ENCODE peak calls at places on chromosomes 6 and 20, in four cellular contexts. H is A549, V is WTC11, D is K562. J is an unnamed sample.

GRCh38 chr6:70706491-70707123 is 38.9 kb downstream of the SMAP1 start:
- DNase-seq in H (peak), V (no peak), D (peak), J (peak)

GRCh38 chr20:3374296-3374695 is 33.2 kb downstream of the DNAAF9 start:
- DNase-seq in V (no peak), H (no peak), D (no peak), J (no peak)

GRCh38 chr6:110356778-110357177 is 1.4 kb downstream of the METTL24 start:
- DNase-seq in H (no peak), V (no peak), D (no peak), J (no peak)

GRCh38 chr6:45613678-45614077 is 235.9 kb upstream of the SUPT3H start:
- DNase-seq in V (no peak), H (no peak), D (no peak), J (no peak)

GRCh38 chr6:48904809-48905208 is 558.2 kb downstream of the MMUT start:
- DNase-seq in H (no peak), D (no peak), V (no peak), J (no peak)

GRCh38 chr20:62366370-62367135 is 559 bp downstream of the LAMA5 start:
- DNase-seq in H (peak), V (peak), D (peak), J (peak)

GRCh38 chr6:75143186-75143585 is 62.7 kb downstream of the COL12A1 start:
- DNase-seq in H (no peak), D (no peak), V (no peak), J (no peak)

GRCh38 chr6:12335717-12336116 is 45.6 kb downstream of the EDN1 start:
- DNase-seq in V (no peak), H (peak), D (no peak), J (no peak)

GRCh38 chr6:144659735-144660246 is 374.7 kb downstream of the UTRN start:
- DNase-seq in D (no peak), H (no peak), V (no peak), J (no peak)

GRCh38 chr6:18148304-18149025 is 6.4 kb downstream of the TPMT start:
- DNase-seq in D (no peak), V (no peak), H (peak), J (no peak)

GRCh38 chr6:100559859-100560258 is 95.1 kb upstream of the SIM1 start:
- DNase-seq in D (no peak), H (no peak), V (no peak), J (no peak)

GRCh38 chr6:33189164-33189563 is 3.1 kb downstream of the COL11A2 start:
- DNase-seq in V (no peak), H (no peak), D (no peak), J (no peak)
- TF ChIP-seq NR3C1 in V (no peak), H (no peak), D (no peak), J (no peak)

GRCh38 chr6:170025341-170026271 is 265.3 kb downstream of the DLL1 start:
- DNase-seq in D (no peak), V (no peak), H (no peak), J (no peak)

GRCh38 chr6:170026272-170027110 is 264.4 kb downstream of the DLL1 start:
- DNase-seq in H (no peak), V (no peak), D (no peak), J (no peak)

GRCh38 chr6:170023620-170024521 is 267.0 kb downstream of the DLL1 start:
- DNase-seq in D (no peak), H (no peak), V (no peak), J (no peak)

GRCh38 chr6:170022827-170023619 is 267.9 kb downstream of the DLL1 start:
- DNase-seq in H (no peak), D (no peak), V (peak), J (no peak)

GRCh38 chr6:170024940-170025339 is 265.9 kb downstream of the DLL1 start:
- DNase-seq in D (no peak), H (no peak), V (no peak), J (no peak)
- TF ChIP-seq NR3C1 in D (no peak), H (no peak), V (no peak), J (no peak)

GRCh38 chr6:25492951-25493350 is 159.1 kb upstream of the SCGN start:
- DNase-seq in D (no peak), H (no peak), V (no peak), J (no peak)

GRCh38 chr6:25488156-25488555 is 163.9 kb upstream of the SCGN start:
- DNase-seq in V (no peak), D (no peak), H (no peak), J (no peak)

GRCh38 chr6:25487012-25487411 is 165.0 kb upstream of the SCGN start:
- DNase-seq in V (no peak), D (no peak), H (no peak), J (no peak)

GRCh38 chr6:25489399-25489798 is 162.6 kb upstream of the SCGN start:
- DNase-seq in H (no peak), V (no peak), D (no peak), J (no peak)

GRCh38 chr6:25490018-25490865 is 161.8 kb upstream of the SCGN start:
- DNase-seq in V (peak), D (peak), H (peak), J (peak)
- TF ChIP-seq NR3C1 in V (no peak), D (no peak), H (no peak), J (no peak)

GRCh38 chr6:29792123-29793035 is 35.2 kb upstream of the HLA-G start:
- DNase-seq in D (peak), V (peak), H (no peak), J (no peak)
- TF ChIP-seq NR3C1 in D (no peak), V (no peak), H (no peak), J (no peak)

DNA sequence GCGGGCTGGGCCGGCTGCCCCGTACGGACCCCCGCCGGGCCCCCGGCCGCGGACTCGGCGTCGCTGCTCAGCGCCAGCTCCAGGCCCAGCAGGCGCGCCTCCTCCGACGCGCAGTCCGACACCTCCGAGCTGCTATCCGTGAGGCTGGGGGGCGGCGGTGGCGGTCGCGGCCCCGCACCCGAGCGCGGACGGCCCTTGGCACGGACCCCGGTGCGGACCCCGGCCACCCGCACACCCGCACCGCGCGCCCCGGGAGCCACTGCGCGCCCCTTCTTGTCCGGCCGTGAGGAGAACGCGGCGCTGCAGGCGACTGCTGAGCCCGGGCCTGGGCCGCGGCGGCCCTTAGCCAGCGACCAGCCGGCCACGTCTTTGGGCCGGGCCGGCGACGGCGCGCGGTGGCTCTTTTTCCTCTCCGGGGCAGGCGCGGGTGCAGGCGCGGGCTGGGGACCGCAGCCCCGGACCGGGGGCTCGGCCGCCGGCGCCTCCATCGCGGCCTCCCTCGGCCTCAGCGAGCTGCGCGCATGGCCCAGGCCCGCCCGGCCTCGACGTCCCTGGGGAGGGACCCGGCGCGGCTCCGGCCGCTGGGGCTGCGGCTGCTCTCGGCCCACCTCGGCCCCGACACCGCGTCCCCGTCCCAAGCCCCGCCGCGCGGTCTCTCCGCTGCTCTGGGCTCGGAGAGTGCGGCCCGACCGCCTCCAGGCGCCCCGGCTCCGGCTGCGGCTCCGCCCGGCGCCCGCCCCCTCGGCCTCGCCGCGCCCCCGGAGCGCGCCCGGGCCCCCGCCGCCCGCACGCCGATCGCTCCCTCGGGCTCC is 12.9 kb upstream of the TLDC2 start:
- DNase-seq in V (peak), D (no peak), H (no peak), J (no peak)
- TF ChIP-seq NR3C1 in V (no peak), D (no peak), H (no peak), J (no peak)

DNA sequence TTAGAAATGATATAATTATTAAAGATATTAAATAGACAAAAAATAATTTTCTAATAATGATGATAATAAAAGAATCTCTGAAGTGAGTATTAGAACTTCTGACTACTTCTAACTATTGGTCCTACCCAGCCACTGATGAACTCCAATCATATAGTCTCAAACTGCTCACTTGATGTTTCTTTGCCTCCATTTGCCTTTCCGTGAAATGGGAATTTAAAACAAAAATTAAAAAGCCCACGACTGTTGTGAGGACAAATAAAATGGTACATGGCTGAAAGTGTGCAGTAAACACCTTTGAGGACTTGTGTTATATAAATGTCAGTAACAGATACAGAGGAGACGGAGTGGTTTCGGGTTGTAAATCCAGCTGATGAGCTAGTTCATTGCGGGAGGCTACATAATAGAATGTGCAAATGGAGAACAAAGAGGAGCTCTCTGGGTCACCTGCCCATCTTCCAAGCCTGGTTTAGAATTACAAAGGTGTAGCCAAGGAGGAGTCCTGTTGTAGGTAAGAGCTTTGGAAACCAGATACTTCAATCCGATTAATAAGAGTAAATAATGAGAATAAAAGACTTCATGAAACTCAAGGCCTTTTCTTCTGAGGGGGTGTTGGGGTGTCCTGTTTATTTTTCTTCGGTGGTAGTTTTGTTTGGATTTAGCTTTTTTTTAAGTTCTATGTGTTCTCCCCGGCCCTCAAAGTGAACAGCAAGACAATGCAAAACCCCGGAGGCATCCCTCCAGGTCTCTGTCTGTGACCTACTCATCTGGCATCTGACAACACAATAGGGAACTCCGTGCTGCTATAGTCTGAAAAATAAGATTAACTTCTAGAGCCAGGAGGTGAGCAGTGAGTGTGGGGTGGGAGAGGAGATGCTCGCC is 4.4 kb upstream of the PXDC1 start:
- DNase-seq in D (no peak), H (no peak), V (no peak), J (no peak)
- TF ChIP-seq NR3C1 in D (no peak), H (no peak), V (no peak), J (no peak)

DNA sequence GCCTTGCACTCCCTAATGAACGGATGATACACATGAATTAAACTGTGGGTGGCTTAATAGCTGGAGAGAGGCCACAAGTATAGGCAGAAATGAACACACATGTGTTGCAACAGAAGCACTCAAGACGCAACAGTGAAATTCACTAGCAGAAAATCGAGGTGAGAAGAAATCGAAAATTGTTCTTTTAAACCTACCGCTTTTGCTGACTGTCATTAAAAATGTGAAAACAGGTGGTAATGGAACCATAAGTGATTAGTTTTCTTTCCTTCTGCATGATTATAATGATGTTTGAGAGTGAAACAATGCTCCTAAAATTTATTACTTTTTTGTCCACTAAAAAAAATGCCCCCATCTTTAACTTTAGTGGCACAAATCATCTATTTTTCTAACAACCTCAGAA is 80.1 kb upstream of the SHLD1 start:
- DNase-seq in V (no peak), H (no peak), D (no peak), J (no peak)
- TF ChIP-seq NR3C1 in V (no peak), H (no peak), D (no peak), J (no peak)

GRCh38 chr20:46430921-46431712 is 24.7 kb upstream of the ELMO2 start:
- DNase-seq in H (no peak), V (no peak), D (no peak), J (no peak)
- TF ChIP-seq NR3C1 in H (no peak), V (no peak), D (no peak), J (no peak)

J was measured in HepG2.